ENCODE peak calls at places on chromosomes 1 and 21, in eight cellular contexts. Y is stimulated activated CD8-positive, alpha-beta memory T cell treated with anti-CD3 and anti-CD28 coated beads, Interleukin-4, amount 100 ng/mL, for 48 hours; D is lower lobe of right lung; H is activated effector memory CD4-positive, alpha-beta T cell treated with anti-CD3 and anti-CD28 coated beads, Interleukin-2, amount 50 U/mL, for 16 hours; B is skeletal muscle cell; R is sciatic nerve; M is anterior cingulate cortex; X is fibroblast of villous mesenchyme. N is an unnamed sample.

GRCh38 chr1:234842726-234843641 is 233.0 kb upstream of the IRF2BP2 start:
- DNase-seq in M (no peak), R (no peak), H (peak; percentile 91), D (no peak), Y (peak; percentile 85), X (peak; percentile 25), B (no peak), N (no peak)

GRCh38 chr1:61887076-61887867 is 145.0 kb downstream of the PATJ start:
- DNase-seq in B (no peak), D (no peak), H (no peak), R (no peak), X (no peak), M (no peak), Y (no peak), N (no peak)

GRCh38 chr1:6602669-6603423 is at the start of gene KLHL21:
- DNase-seq in D (peak; percentile 93), M (peak; percentile 87), B (peak; percentile 67), X (peak; percentile 90), Y (peak; percentile 90), R (peak; percentile 94), H (peak; percentile 96), N (peak; percentile 87)

GRCh38 chr1:231274119-231274825 is 33.3 kb downstream of the GNPAT start:
- DNase-seq in X (no peak), Y (peak; percentile 40), R (no peak), B (no peak), M (no peak), H (no peak), D (no peak), N (no peak)

GRCh38 chr1:7389786-7390603 is 381.1 kb upstream of the VAMP3 start:
- DNase-seq in B (no peak), M (no peak), X (no peak), Y (no peak), R (no peak), H (no peak), D (no peak), N (peak; percentile 2)

GRCh38 chr1:215476541-215476940 is 90.6 kb upstream of the KCTD3 start:
- DNase-seq in Y (no peak), H (no peak), B (peak; percentile 38), R (no peak), M (no peak), D (no peak), X (peak; percentile 25), N (no peak)

GRCh38 chr21:33871171-33871570 is 44.4 kb downstream of the ATP5PO start:
- DNase-seq in B (no peak), M (no peak), X (no peak), H (no peak), D (no peak), Y (no peak), R (no peak), N (no peak)

GRCh38 chr1:215797859-215798258 is 230.8 kb downstream of the KCTD3 start:
- DNase-seq in X (peak; percentile 1), H (no peak), D (no peak), B (peak; percentile 7), R (no peak), M (no peak), Y (no peak), N (no peak)

GRCh38 chr21:25909341-25909740 is 174.6 kb downstream of the GABPA start:
- DNase-seq in D (no peak), M (no peak), H (no peak), Y (no peak), X (no peak), R (no peak), B (no peak), N (no peak)

GRCh38 chr1:222331340-222331739 is 216.6 kb downstream of the HHIPL2 start:
- DNase-seq in B (no peak), H (no peak), R (no peak), Y (no peak), D (no peak), X (peak; percentile 88), M (no peak), N (no peak)

GRCh38 chr1:94884101-94884875 is 42.6 kb downstream of the CNN3 start:
- DNase-seq in X (peak; percentile 68), Y (no peak), M (peak; percentile 21), R (peak; percentile 63), H (no peak), D (no peak), B (no peak), N (no peak)

GRCh38 chr1:201506573-201507567 is at the start of gene CSRP1:
- DNase-seq in R (peak; percentile 93), X (peak; percentile 83), Y (peak; percentile 87), B (peak; percentile 59), H (peak; percentile 93), D (peak; percentile 92), M (peak; percentile 85), N (peak; percentile 94)

GRCh38 chr1:59015708-59016107 is 231.9 kb upstream of the JUN start:
- DNase-seq in H (no peak), Y (no peak), B (peak; percentile 67), X (peak; percentile 63), D (no peak), M (no peak), R (no peak), N (no peak)

GRCh38 chr1:171913385-171913784 is 72.1 kb downstream of the DNM3 start:
- DNase-seq in X (no peak), Y (no peak), R (no peak), H (no peak), M (peak; percentile 17), B (no peak), D (no peak), N (no peak)

GRCh38 chr1:159949123-159949522 is 3.7 kb upstream of the IGSF9 start:
- DNase-seq in D (no peak), Y (no peak), B (no peak), X (no peak), H (no peak), R (no peak), M (no peak), N (no peak)

GRCh38 chr1:2046953-2047748 is 3.1 kb upstream of the PRKCZ start:
- DNase-seq in Y (no peak), H (no peak), B (no peak), R (no peak), X (no peak), M (no peak), D (no peak), N (no peak)

GRCh38 chr1:79629414-79629813 is 622.9 kb upstream of the ADGRL4 start:
- DNase-seq in X (no peak), Y (no peak), D (no peak), R (no peak), B (no peak), M (no peak), H (no peak), N (no peak)

GRCh38 chr1:109771712-109772657 is 8.3 kb upstream of the EPS8L3 start:
- DNase-seq in X (no peak), R (peak; percentile 42), D (peak; percentile 24), M (no peak), Y (no peak), H (peak; percentile 49), B (no peak), N (peak; percentile 16)

GRCh38 chr1:230668227-230668626 is 25.9 kb downstream of the COG2 start:
- DNase-seq in B (no peak), M (no peak), D (no peak), H (no peak), X (no peak), Y (no peak), R (no peak), N (no peak)

GRCh38 chr1:209433649-209434031 is 149.9 kb upstream of the CAMK1G start:
- DNase-seq in H (no peak), R (no peak), B (no peak), D (no peak), Y (no peak), X (peak; percentile 18), M (no peak), N (no peak)

GRCh38 chr1:178506177-178506576 is 6.7 kb upstream of the TEX35 start:
- DNase-seq in R (no peak), X (no peak), H (peak; percentile 5), Y (no peak), D (no peak), M (no peak), B (no peak), N (no peak)

GRCh38 chr21:45284456-45284741 is 3.3 kb downstream of the POFUT2 start:
- DNase-seq in D (peak; percentile 19), B (no peak), X (no peak), Y (no peak), R (no peak), M (no peak), H (no peak), N (no peak)

GRCh38 chr1:109927908-109928307 is 17.3 kb downstream of the CSF1 start:
- DNase-seq in X (peak; percentile 91), B (peak; percentile 94), R (peak; percentile 87), H (no peak), M (peak; percentile 43), Y (no peak), D (no peak), N (no peak)

GRCh38 chr1:243672675-243673074 is 177.4 kb downstream of the AKT3 start:
- DNase-seq in D (no peak), H (no peak), M (no peak), B (no peak), R (no peak), X (no peak), Y (no peak), N (no peak)

GRCh38 chr1:23403038-23403336 is 21.6 kb downstream of the TCEA3 start:
- DNase-seq in Y (no peak), M (no peak), R (no peak), D (no peak), X (peak; percentile 76), B (peak; percentile 39), H (no peak), N (no peak)

GRCh38 chr21:17858764-17859163 is 39.6 kb upstream of the C21orf91 start:
- DNase-seq in M (peak; percentile 47), X (no peak), R (no peak), D (no peak), Y (no peak), H (no peak), B (no peak), N (no peak)

GRCh38 chr21:36125513-36126121 is 9.3 kb upstream of the CBR3 start:
- DNase-seq in R (peak; percentile 76), H (peak; percentile 83), D (peak; percentile 69), Y (peak; percentile 69), M (peak; percentile 13), B (no peak), X (peak; percentile 62), N (peak; percentile 66)

GRCh38 chr1:119700326-119700725 is 11.4 kb upstream of the PHGDH start:
- DNase-seq in X (no peak), R (no peak), B (no peak), H (no peak), M (no peak), Y (no peak), D (no peak), N (no peak)

GRCh38 chr1:157163273-157164127 is 25.3 kb upstream of the ETV3 start:
- DNase-seq in H (peak; percentile 90), X (peak; percentile 50), M (peak; percentile 49), D (peak; percentile 68), B (no peak), Y (peak; percentile 92), R (peak; percentile 80), N (no peak)

N was measured in dorsolateral prefrontal cortex.